ENCODE peak calls at places on chromosome 15, in four cellular contexts. J is nucleus accumbens, P is AG20443, N is nephron progenitor cell. H is an unnamed sample.

GRCh38 chr15:39479916-39480315 is 101.0 kb upstream of the THBS1 start:
- DNase-seq in J (no peak), P (no peak), N (no peak), H (no peak)

GRCh38 chr15:73225358-73226015 is 143.3 kb downstream of the HCN4 start:
- DNase-seq in J (no peak), P (no peak), N (no peak), H (no peak)

GRCh38 chr15:68096099-68096498 is 42.0 kb downstream of the PIAS1 start:
- DNase-seq in J (no peak), P (no peak), N (no peak), H (no peak)

GRCh38 chr15:42593143-42593542 is 17.7 kb downstream of the STARD9 start:
- DNase-seq in J (no peak), P (peak; percentile 53), N (no peak), H (no peak)

GRCh38 chr15:71612066-71612715 is 198.2 kb upstream of the NR2E3 start:
- DNase-seq in J (no peak), P (no peak), N (no peak), H (no peak)

GRCh38 chr15:62950455-62950854 is 92.1 kb upstream of the TPM1 start:
- DNase-seq in J (no peak), P (no peak), N (no peak), H (no peak)

GRCh38 chr15:31260646-31261265 is 65.9 kb upstream of the KLF13 start:
- DNase-seq in J (no peak), P (no peak), N (no peak), H (no peak)

GRCh38 chr15:45402162-45402954 is 24.0 kb upstream of the GATM start:
- DNase-seq in J (peak; percentile 96), P (peak; percentile 99), N (peak; percentile 93), H (peak; percentile 99)

GRCh38 chr15:38536201-38536676 is 28.4 kb downstream of the RASGRP1 start:
- DNase-seq in J (no peak), P (peak; percentile 76), N (no peak), H (no peak)

GRCh38 chr15:95829062-95829461 is 501.4 kb upstream of the NR2F2 start:
- DNase-seq in J (no peak), P (no peak), N (no peak), H (no peak)

GRCh38 chr15:95401586-95401985 is 928.9 kb upstream of the NR2F2 start:
- DNase-seq in J (no peak), P (no peak), N (no peak), H (no peak)

GRCh38 chr15:51536965-51537574 is 85.5 kb downstream of the DMXL2 start:
- DNase-seq in J (no peak), P (peak; percentile 48), N (no peak), H (peak; percentile 40)

GRCh38 chr15:100115066-100115710 is 226.6 kb downstream of the ADAMTS17 start:
- DNase-seq in J (no peak), P (no peak), N (peak; percentile 26), H (no peak)

GRCh38 chr15:99628374-99629001 is 62.7 kb downstream of the MEF2A start:
- DNase-seq in J (no peak), P (no peak), N (no peak), H (no peak)

GRCh38 chr15:27490867-27491595 is 520.0 kb downstream of the GABRG3 start:
- DNase-seq in J (no peak), P (no peak), N (peak; percentile 6), H (no peak)

GRCh38 chr15:51388726-51389125 is 47.3 kb downstream of the GLDN start:
- DNase-seq in J (no peak), P (no peak), N (no peak), H (no peak)

GRCh38 chr15:69434236-69434635 is 18.4 kb upstream of the RPLP1 start:
- DNase-seq in J (no peak), P (peak; percentile 13), N (no peak), H (no peak)

GRCh38 chr15:62612771-62613170 is 429.8 kb upstream of the TPM1 start:
- DNase-seq in J (no peak), P (no peak), N (no peak), H (no peak)

GRCh38 chr15:43514241-43515057 is 3.0 kb upstream of the MAP1A start:
- DNase-seq in J (peak; percentile 71), P (peak; percentile 58), N (peak; percentile 35), H (peak; percentile 75)

GRCh38 chr15:90751300-90751825 is 34.2 kb downstream of the BLM start:
- DNase-seq in J (no peak), P (no peak), N (no peak), H (no peak)

GRCh38 chr15:43883571-43883970 is 56.8 kb downstream of the WDR76 start:
- DNase-seq in J (no peak), P (no peak), N (no peak), H (no peak)

GRCh38 chr15:101161656-101162055 is 90.2 kb downstream of the CHSY1 start:
- DNase-seq in J (no peak), P (no peak), N (no peak), H (no peak)

GRCh38 chr15:59917504-59918157 is 86.5 kb upstream of the FOXB1 start:
- DNase-seq in J (no peak), P (peak; percentile 62), N (peak; percentile 79), H (peak; percentile 69)

GRCh38 chr15:87711011-87711410 is 545.5 kb downstream of the NTRK3 start:
- DNase-seq in J (no peak), P (no peak), N (no peak), H (no peak)

GRCh38 chr15:97998307-97999071 is 38.0 kb downstream of the ARRDC4 start:
- DNase-seq in J (no peak), P (no peak), N (no peak), H (no peak)

GRCh38 chr15:50636146-50636545 is 50.5 kb downstream of the TRPM7 start:
- DNase-seq in J (no peak), P (no peak), N (no peak), H (no peak)

GRCh38 chr15:36966704-36967103 is 133.6 kb downstream of the MEIS2 start:
- DNase-seq in J (no peak), P (no peak), N (no peak), H (no peak)

GRCh38 chr15:64911317-64912186 is at the start of gene ANKDD1A:
- DNase-seq in J (peak; percentile 15), P (peak; percentile 94), N (peak; percentile 85), H (no peak)

GRCh38 chr15:41231536-41231935 is 468 bp downstream of the CHP1 start:
- DNase-seq in J (no peak), P (no peak), N (no peak), H (no peak)

GRCh38 chr15:53869806-53870073 is 108.5 kb upstream of the UNC13C start:
- DNase-seq in J (no peak), P (no peak), N (no peak), H (no peak)

GRCh38 chr15:47987908-47988532 is 132.8 kb upstream of the SLC24A5 start:
- DNase-seq in J (peak; percentile 10), P (peak; percentile 67), N (peak; percentile 20), H (peak; percentile 68)